ENCODE peak calls at places on chromosomes 5 and 9, in nine cellular contexts. One of them, this sample, is unnamed.

GRCh38 chr9:5652810-5653209 is 23.9 kb downstream of the RIC1 start:
- DNase-seq in ovary: no peak
- DNase-seq in uterus: no peak
- DNase-seq in brain microvascular endothelial cell: no peak
- DNase-seq in body of pancreas: no peak
- DNase-seq in stomach: no peak
- DNase-seq in neural progenitor cell: no peak
- DNase-seq in PC-3: no peak
- DNase-seq in WERI-Rb-1: no peak
- DNase-seq in this sample: no peak

GRCh38 chr5:79111387-79111959 is at the start of gene BHMT:
- DNase-seq in ovary: no peak
- DNase-seq in uterus: no peak
- DNase-seq in brain microvascular endothelial cell: no peak
- DNase-seq in body of pancreas: no peak
- DNase-seq in stomach: peak; percentile 69
- DNase-seq in neural progenitor cell: peak; percentile 55
- DNase-seq in PC-3: no peak
- DNase-seq in WERI-Rb-1: no peak
- DNase-seq in this sample: no peak

GRCh38 chr9:14438232-14438966 is 124.5 kb upstream of the NFIB start:
- DNase-seq in ovary: no peak
- DNase-seq in uterus: no peak
- DNase-seq in brain microvascular endothelial cell: no peak
- DNase-seq in body of pancreas: no peak
- DNase-seq in stomach: no peak
- DNase-seq in neural progenitor cell: no peak
- DNase-seq in PC-3: no peak
- DNase-seq in WERI-Rb-1: no peak
- DNase-seq in this sample: no peak

GRCh38 chr5:99449786-99450185 is 521.0 kb upstream of the CHD1 start:
- DNase-seq in ovary: no peak
- DNase-seq in uterus: no peak
- DNase-seq in brain microvascular endothelial cell: no peak
- DNase-seq in body of pancreas: no peak
- DNase-seq in stomach: no peak
- DNase-seq in neural progenitor cell: no peak
- DNase-seq in PC-3: no peak
- DNase-seq in WERI-Rb-1: no peak
- DNase-seq in this sample: peak; percentile 7

GRCh38 chr5:166068547-166069335 is 2222.7 kb upstream of the WWC1 start:
- DNase-seq in ovary: no peak
- DNase-seq in uterus: no peak
- DNase-seq in brain microvascular endothelial cell: no peak
- DNase-seq in body of pancreas: no peak
- DNase-seq in stomach: no peak
- DNase-seq in neural progenitor cell: no peak
- DNase-seq in PC-3: peak; percentile 44
- DNase-seq in WERI-Rb-1: no peak
- DNase-seq in this sample: no peak

GRCh38 chr5:89292461-89292860 is 409.5 kb upstream of the MEF2C start:
- DNase-seq in ovary: no peak
- DNase-seq in uterus: no peak
- DNase-seq in brain microvascular endothelial cell: no peak
- DNase-seq in body of pancreas: no peak
- DNase-seq in stomach: no peak
- DNase-seq in neural progenitor cell: no peak
- DNase-seq in PC-3: no peak
- DNase-seq in WERI-Rb-1: no peak
- DNase-seq in this sample: no peak

GRCh38 chr5:67516959-67517358 is 320.4 kb upstream of the CD180 start:
- DNase-seq in ovary: no peak
- DNase-seq in uterus: no peak
- DNase-seq in brain microvascular endothelial cell: peak; percentile 63
- DNase-seq in body of pancreas: no peak
- DNase-seq in stomach: no peak
- DNase-seq in neural progenitor cell: no peak
- DNase-seq in PC-3: no peak
- DNase-seq in WERI-Rb-1: no peak
- DNase-seq in this sample: peak; percentile 60

GRCh38 chr5:173243808-173244305 is 8.9 kb upstream of the NKX2-5 start:
- DNase-seq in ovary: no peak
- DNase-seq in uterus: no peak
- DNase-seq in brain microvascular endothelial cell: no peak
- DNase-seq in body of pancreas: no peak
- DNase-seq in stomach: no peak
- DNase-seq in neural progenitor cell: peak; percentile 60
- DNase-seq in PC-3: no peak
- DNase-seq in WERI-Rb-1: no peak
- DNase-seq in this sample: no peak

GRCh38 chr5:95861221-95861857 is 38.8 kb upstream of the GLRX start:
- DNase-seq in ovary: peak; percentile 43
- DNase-seq in uterus: peak; percentile 48
- DNase-seq in brain microvascular endothelial cell: peak; percentile 99
- DNase-seq in body of pancreas: peak; percentile 75
- DNase-seq in stomach: peak; percentile 65
- DNase-seq in neural progenitor cell: no peak
- DNase-seq in PC-3: peak; percentile 94
- DNase-seq in WERI-Rb-1: no peak
- DNase-seq in this sample: peak; percentile 99

GRCh38 chr5:80124111-80124510 is 89.0 kb downstream of the THBS4 start:
- DNase-seq in ovary: no peak
- DNase-seq in uterus: no peak
- DNase-seq in brain microvascular endothelial cell: no peak
- DNase-seq in body of pancreas: no peak
- DNase-seq in stomach: no peak
- DNase-seq in neural progenitor cell: no peak
- DNase-seq in PC-3: no peak
- DNase-seq in WERI-Rb-1: no peak
- DNase-seq in this sample: no peak

GRCh38 chr5:155368490-155368889 is 354.9 kb downstream of the KIF4B start:
- DNase-seq in ovary: no peak
- DNase-seq in uterus: no peak
- DNase-seq in brain microvascular endothelial cell: no peak
- DNase-seq in body of pancreas: no peak
- DNase-seq in stomach: no peak
- DNase-seq in neural progenitor cell: no peak
- DNase-seq in PC-3: no peak
- DNase-seq in WERI-Rb-1: no peak
- DNase-seq in this sample: peak; percentile 26

GRCh38 chr5:123389794-123390193 is 33.4 kb downstream of the CEP120 start:
- DNase-seq in ovary: no peak
- DNase-seq in uterus: no peak
- DNase-seq in brain microvascular endothelial cell: no peak
- DNase-seq in body of pancreas: no peak
- DNase-seq in stomach: no peak
- DNase-seq in neural progenitor cell: no peak
- DNase-seq in PC-3: no peak
- DNase-seq in WERI-Rb-1: no peak
- DNase-seq in this sample: no peak
- H3K36me3 ChIP-seq in ovary: no peaks in the 10 kb centered on the region
- H3K36me3 ChIP-seq in uterus: no peaks in the 10 kb centered on the region
- H3K36me3 ChIP-seq in brain microvascular endothelial cell: peaks cover 7% of the 10 kb centered on the region
- H3K36me3 ChIP-seq in body of pancreas: no peaks in the 10 kb centered on the region
- H3K36me3 ChIP-seq in stomach: peaks cover 3% of the 10 kb centered on the region
- H3K36me3 ChIP-seq in neural progenitor cell: peaks cover 29% of the 10 kb centered on the region
- H3K36me3 ChIP-seq in PC-3: peaks cover 7% of the 10 kb centered on the region
- H3K36me3 ChIP-seq in WERI-Rb-1: peaks cover 30% of the 10 kb centered on the region
- H3K36me3 ChIP-seq in this sample: peaks cover 5% of the 10 kb centered on the region

DNA sequence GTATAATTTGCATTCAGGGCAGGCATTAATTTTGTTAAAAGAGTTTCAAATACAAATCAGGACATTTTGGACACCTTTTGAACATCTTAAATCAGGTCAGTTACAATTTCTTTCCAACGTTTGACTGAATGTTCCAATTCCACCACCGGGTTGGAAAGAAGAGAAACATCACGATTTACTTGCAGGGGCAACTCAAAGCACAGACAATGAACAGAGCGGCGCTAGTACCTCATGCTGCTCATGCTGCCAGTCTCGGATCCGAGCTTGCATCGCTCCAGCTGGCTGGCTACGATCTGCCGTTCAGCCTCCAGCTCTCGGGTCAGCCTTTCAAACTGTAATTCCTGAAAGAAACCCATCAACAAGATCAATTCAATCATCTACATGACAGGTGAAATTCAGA is 339.5 kb downstream of the CTNND2 start:
- DNase-seq in ovary: no peak
- DNase-seq in uterus: no peak
- DNase-seq in brain microvascular endothelial cell: no peak
- DNase-seq in body of pancreas: no peak
- DNase-seq in stomach: no peak
- DNase-seq in neural progenitor cell: peak; percentile 14
- DNase-seq in PC-3: no peak
- DNase-seq in WERI-Rb-1: no peak
- DNase-seq in this sample: no peak
- TF ChIP-seq CTCF in ovary: no peak
- TF ChIP-seq CTCF in uterus: no peak
- TF ChIP-seq CTCF in brain microvascular endothelial cell: no peak
- TF ChIP-seq CTCF in body of pancreas: no peak
- TF ChIP-seq CTCF in stomach: no peak
- TF ChIP-seq CTCF in neural progenitor cell: no peak
- TF ChIP-seq CTCF in PC-3: no peak
- TF ChIP-seq CTCF in WERI-Rb-1: no peak
- TF ChIP-seq CTCF in this sample: no peak

GRCh38 chr9:134655591-134656333 is 14.2 kb downstream of the COL5A1 start:
- DNase-seq in ovary: no peak
- DNase-seq in uterus: no peak
- DNase-seq in brain microvascular endothelial cell: no peak
- DNase-seq in body of pancreas: no peak
- DNase-seq in stomach: no peak
- DNase-seq in neural progenitor cell: no peak
- DNase-seq in PC-3: no peak
- DNase-seq in WERI-Rb-1: no peak
- DNase-seq in this sample: no peak

GRCh38 chr9:134656334-134657034 is 14.9 kb downstream of the COL5A1 start:
- DNase-seq in ovary: no peak
- DNase-seq in uterus: no peak
- DNase-seq in brain microvascular endothelial cell: no peak
- DNase-seq in body of pancreas: no peak
- DNase-seq in stomach: no peak
- DNase-seq in neural progenitor cell: no peak
- DNase-seq in PC-3: peak; percentile 31
- DNase-seq in WERI-Rb-1: peak; percentile 50
- DNase-seq in this sample: peak; percentile 26

GRCh38 chr9:134653259-134654009 is 11.8 kb downstream of the COL5A1 start:
- DNase-seq in ovary: no peak
- DNase-seq in uterus: peak; percentile 51
- DNase-seq in brain microvascular endothelial cell: no peak
- DNase-seq in body of pancreas: no peak
- DNase-seq in stomach: no peak
- DNase-seq in neural progenitor cell: no peak
- DNase-seq in PC-3: no peak
- DNase-seq in WERI-Rb-1: no peak
- DNase-seq in this sample: no peak

GRCh38 chr9:134652291-134653225 is 11.0 kb downstream of the COL5A1 start:
- DNase-seq in ovary: no peak
- DNase-seq in uterus: no peak
- DNase-seq in brain microvascular endothelial cell: no peak
- DNase-seq in body of pancreas: no peak
- DNase-seq in stomach: no peak
- DNase-seq in neural progenitor cell: no peak
- DNase-seq in PC-3: no peak
- DNase-seq in WERI-Rb-1: no peak
- DNase-seq in this sample: no peak

GRCh38 chr9:134655101-134655500 is 13.5 kb downstream of the COL5A1 start:
- DNase-seq in ovary: no peak
- DNase-seq in uterus: no peak
- DNase-seq in brain microvascular endothelial cell: no peak
- DNase-seq in body of pancreas: no peak
- DNase-seq in stomach: no peak
- DNase-seq in neural progenitor cell: no peak
- DNase-seq in PC-3: no peak
- DNase-seq in WERI-Rb-1: no peak
- DNase-seq in this sample: no peak
- H3K27me3 ChIP-seq in ovary: no peaks in the 10 kb centered on the region
- H3K27me3 ChIP-seq in uterus: no peaks in the 10 kb centered on the region
- H3K27me3 ChIP-seq in brain microvascular endothelial cell: no peaks in the 10 kb centered on the region
- H3K27me3 ChIP-seq in body of pancreas: no peaks in the 10 kb centered on the region
- H3K27me3 ChIP-seq in stomach: peaks cover 3% of the 10 kb centered on the region
- H3K27me3 ChIP-seq in neural progenitor cell: no peaks in the 10 kb centered on the region
- H3K27me3 ChIP-seq in PC-3: no peaks in the 10 kb centered on the region
- H3K27me3 ChIP-seq in WERI-Rb-1: no peaks in the 10 kb centered on the region
- H3K27me3 ChIP-seq in this sample: no peaks in the 10 kb centered on the region

GRCh38 chr9:134410078-134410834 is 84.0 kb downstream of the RXRA start:
- DNase-seq in ovary: no peak
- DNase-seq in uterus: no peak
- DNase-seq in brain microvascular endothelial cell: no peak
- DNase-seq in body of pancreas: no peak
- DNase-seq in stomach: peak; percentile 81
- DNase-seq in neural progenitor cell: no peak
- DNase-seq in PC-3: no peak
- DNase-seq in WERI-Rb-1: no peak
- DNase-seq in this sample: no peak
- H3K36me3 ChIP-seq in ovary: no peaks in the 10 kb centered on the region
- H3K36me3 ChIP-seq in uterus: no peaks in the 10 kb centered on the region
- H3K36me3 ChIP-seq in brain microvascular endothelial cell: no peaks in the 10 kb centered on the region
- H3K36me3 ChIP-seq in body of pancreas: no peaks in the 10 kb centered on the region
- H3K36me3 ChIP-seq in stomach: peaks cover 17% of the 10 kb centered on the region
- H3K36me3 ChIP-seq in neural progenitor cell: no peaks in the 10 kb centered on the region
- H3K36me3 ChIP-seq in PC-3: no peaks in the 10 kb centered on the region
- H3K36me3 ChIP-seq in WERI-Rb-1: peaks cover 26% of the 10 kb centered on the region
- H3K36me3 ChIP-seq in this sample: peaks cover 41% of the 10 kb centered on the region